ENCODE peak calls at places on chromosomes 3 and 15, in nine cellular contexts. Z is AML-193; X is GM04504; I is stimulated activated CD4-positive, alpha-beta T cell treated with anti-CD3 and anti-CD28 coated beads, TNF-alpha, amount 100 ng/mL, for 24 hours; R is activated CD4-positive, alpha-beta T cell treated with anti-CD3 and anti-CD28 coated beads, Interleukin-2, amount 50 U/mL, for 4 hours; B is C1 segment of cervical spinal cord; Q is activated naive CD4-positive, alpha-beta T cell; H is K562; D is mucosa of gallbladder. T is an unnamed sample.

GRCh38 chr3:133937756-133938601 is 42.3 kb upstream of the RAB6B start:
- DNase-seq in B (no peak), Q (no peak), H (no peak), Z (no peak), D (peak; percentile 10), R (no peak), X (peak; percentile 87), I (no peak), T (no peak)

GRCh38 chr3:53680026-53680425 is 166.2 kb downstream of the CHDH start:
- DNase-seq in X (no peak), B (no peak), Z (no peak), I (no peak), D (peak; percentile 19), H (no peak), Q (no peak), R (no peak), T (peak; percentile 35)

GRCh38 chr3:141561426-141562034 is 74.7 kb downstream of the RASA2 start:
- DNase-seq in R (no peak), X (no peak), B (no peak), D (peak; percentile 39), Z (peak; percentile 88), Q (no peak), I (no peak), H (peak; percentile 40), T (no peak)

GRCh38 chr3:113275876-113276580 is 64.7 kb downstream of the BOC start:
- DNase-seq in B (peak; percentile 78), D (peak; percentile 24), X (peak; percentile 75), Z (no peak), R (no peak), I (no peak), Q (no peak), H (no peak), T (no peak)

GRCh38 chr15:38885001-38885400 is 320.4 kb upstream of the RASGRP1 start:
- DNase-seq in H (no peak), Q (no peak), R (no peak), X (peak; percentile 51), B (no peak), I (no peak), D (no peak), Z (no peak), T (no peak)

GRCh38 chr15:81897011-81897677 is 148.7 kb downstream of the MEX3B start:
- DNase-seq in I (no peak), X (no peak), B (no peak), H (no peak), Z (no peak), Q (no peak), D (no peak), R (no peak), T (no peak)

GRCh38 chr15:33866101-33866737 is 102.1 kb upstream of the CHRM5 start:
- DNase-seq in H (no peak), B (no peak), D (no peak), X (no peak), I (no peak), Z (no peak), Q (no peak), R (no peak), T (no peak)

GRCh38 chr3:173465112-173465511 is 67.6 kb downstream of the NLGN1 start:
- DNase-seq in I (no peak), D (no peak), X (peak; percentile 12), R (no peak), Q (no peak), Z (no peak), H (no peak), B (no peak), T (no peak)

GRCh38 chr3:10506696-10507095 is 1.3 kb upstream of the ATP2B2 start:
- DNase-seq in I (no peak), X (no peak), D (no peak), Q (no peak), R (no peak), Z (no peak), B (no peak), H (no peak), T (no peak)

GRCh38 chr3:15964605-15965061 is 166.9 kb upstream of the ANKRD28 start:
- DNase-seq in I (no peak), B (no peak), Q (no peak), D (no peak), Z (peak; percentile 89), H (no peak), R (no peak), X (no peak), T (no peak)

GRCh38 chr3:30768703-30769550 is 125.5 kb downstream of the GADL1 start:
- DNase-seq in R (peak; percentile 63), I (peak; percentile 47), Z (peak; percentile 42), D (peak; percentile 67), B (peak; percentile 25), X (no peak), Q (peak; percentile 63), H (peak; percentile 34), T (peak; percentile 42)

GRCh38 chr3:65030014-65030627 is 342.3 kb upstream of the ADAMTS9 start:
- DNase-seq in B (no peak), Q (no peak), X (no peak), D (no peak), I (no peak), R (no peak), H (no peak), Z (no peak), T (no peak)

GRCh38 chr15:58522391-58522790 is 90.6 kb downstream of the LIPC start:
- DNase-seq in B (peak; percentile 67), Z (no peak), Q (no peak), D (no peak), I (no peak), X (no peak), R (no peak), H (no peak), T (no peak)

GRCh38 chr15:78024141-78024567 is 53.4 kb downstream of the TBC1D2B start:
- DNase-seq in I (no peak), X (peak; percentile 22), D (peak; percentile 55), Q (no peak), Z (no peak), R (no peak), B (no peak), H (no peak), T (no peak)

GRCh38 chr3:160941885-160942494 is 163.2 kb downstream of the B3GALNT1 start:
- DNase-seq in I (peak; percentile 48), Q (no peak), D (peak; percentile 86), B (no peak), H (peak; percentile 31), Z (no peak), R (peak; percentile 59), X (peak; percentile 35), T (peak; percentile 58)

GRCh38 chr15:69979269-69979668 is 118.4 kb downstream of the TLE3 start:
- DNase-seq in X (no peak), D (no peak), H (no peak), B (no peak), Z (no peak), I (no peak), R (no peak), Q (no peak), T (no peak)

GRCh38 chr3:59426851-59427565 is 377.2 kb upstream of the CFAP20DC start:
- DNase-seq in R (no peak), D (no peak), B (no peak), X (peak; percentile 64), H (no peak), I (no peak), Q (no peak), Z (peak; percentile 90), T (no peak)

GRCh38 chr15:71146597-71146996 is 31.3 kb downstream of the THSD4 start:
- DNase-seq in H (no peak), D (peak; percentile 84), I (no peak), Q (no peak), R (no peak), Z (no peak), B (no peak), X (no peak), T (no peak)

GRCh38 chr3:124296416-124296815 is 304.5 kb upstream of the ROPN1 start:
- DNase-seq in Q (no peak), H (no peak), I (no peak), B (no peak), X (no peak), D (no peak), Z (no peak), R (no peak), T (no peak)

GRCh38 chr15:101043911-101044624 is 124.9 kb downstream of the LRRK1 start:
- DNase-seq in H (no peak), R (no peak), D (peak; percentile 0), I (no peak), X (no peak), Z (no peak), B (no peak), Q (no peak), T (no peak)

GRCh38 chr3:43031490-43032216 is 52.5 kb downstream of the GASK1A start:
- DNase-seq in R (no peak), Q (no peak), Z (no peak), B (no peak), D (no peak), X (no peak), H (no peak), I (no peak), T (no peak)

GRCh38 chr3:46423588-46423987 is 16.5 kb downstream of the CCRL2 start:
- DNase-seq in H (no peak), Q (no peak), X (no peak), Z (no peak), D (peak; percentile 51), I (no peak), B (no peak), R (no peak), T (no peak)

GRCh38 chr15:42048080-42048820 is 27.4 kb upstream of the PLA2G4E start:
- DNase-seq in X (no peak), Z (no peak), Q (no peak), D (no peak), I (no peak), B (no peak), R (no peak), H (no peak), T (no peak)

GRCh38 chr3:65432388-65433003 is 606.2 kb downstream of the MAGI1 start:
- DNase-seq in D (no peak), Q (no peak), X (no peak), B (no peak), Z (no peak), H (no peak), R (no peak), I (no peak), T (no peak)

GRCh38 chr3:126300761-126301481 is 56.3 kb downstream of the KLF15 start:
- DNase-seq in X (no peak), D (peak; percentile 9), H (no peak), Z (no peak), R (no peak), I (no peak), B (no peak), Q (no peak), T (peak; percentile 18)

GRCh38 chr3:143358155-143358792 is 238.7 kb downstream of the CHST2 start:
- DNase-seq in X (no peak), R (no peak), Z (no peak), B (no peak), Q (no peak), D (peak; percentile 16), H (no peak), I (no peak), T (no peak)

GRCh38 chr15:67839358-67839928 is 402 bp downstream of the RNU6-1 start:
- DNase-seq in X (no peak), Q (no peak), H (peak; percentile 71), I (no peak), B (peak; percentile 53), R (no peak), Z (peak; percentile 42), D (no peak), T (no peak)

GRCh38 chr3:126847061-126847460 is 135.9 kb upstream of the PLXNA1 start:
- DNase-seq in X (no peak), R (no peak), D (no peak), H (no peak), I (no peak), Q (no peak), B (no peak), Z (no peak), T (no peak)

GRCh38 chr3:133837487-133838295 is 32.1 kb downstream of the SRPRB start:
- DNase-seq in H (no peak), X (no peak), B (no peak), Q (no peak), Z (no peak), R (no peak), D (no peak), I (no peak), T (no peak)